ENCODE peak calls at places on chromosomes 16 and 17, in ten cellular contexts. One of them, this sample, is unnamed.

GRCh38 chr17:10557422-10557821 is 8.0 kb upstream of the MYH2 start:
- DNase-seq in stimulated activated CD4-positive, alpha-beta T cell treated with anti-CD3 and anti-CD28 coated beads, Interleukin-2, amount 100 ng/mL, for 24 hours: no peak
- DNase-seq in stimulated activated CD8-positive, alpha-beta memory T cell treated with anti-CD3 and anti-CD28 coated beads, Interleukin-12 subunit alpha, Interleukin-12 subunit beta, amount 100 ng/mL, for 4 hours: no peak
- DNase-seq in NCI-H2081: no peak
- DNase-seq in CD8-positive, alpha-beta memory T cell: no peak
- DNase-seq in DMS153: no peak
- DNase-seq in SW 1271: no peak
- DNase-seq in Caki2: no peak
- DNase-seq in adipocyte: no peak
- DNase-seq in CD4-positive, CD25-positive, alpha-beta regulatory T cell: no peak
- DNase-seq in this sample: no peak

GRCh38 chr16:66264311-66265105 is 102.0 kb upstream of the CDH5 start:
- DNase-seq in stimulated activated CD4-positive, alpha-beta T cell treated with anti-CD3 and anti-CD28 coated beads, Interleukin-2, amount 100 ng/mL, for 24 hours: no peak
- DNase-seq in stimulated activated CD8-positive, alpha-beta memory T cell treated with anti-CD3 and anti-CD28 coated beads, Interleukin-12 subunit alpha, Interleukin-12 subunit beta, amount 100 ng/mL, for 4 hours: no peak
- DNase-seq in NCI-H2081: no peak
- DNase-seq in CD8-positive, alpha-beta memory T cell: no peak
- DNase-seq in DMS153: no peak
- DNase-seq in SW 1271: no peak
- DNase-seq in Caki2: no peak
- DNase-seq in adipocyte: no peak
- DNase-seq in CD4-positive, CD25-positive, alpha-beta regulatory T cell: no peak
- DNase-seq in this sample: no peak

GRCh38 chr16:74190292-74190691 is 106.3 kb upstream of the PSMD7 start:
- DNase-seq in stimulated activated CD4-positive, alpha-beta T cell treated with anti-CD3 and anti-CD28 coated beads, Interleukin-2, amount 100 ng/mL, for 24 hours: no peak
- DNase-seq in stimulated activated CD8-positive, alpha-beta memory T cell treated with anti-CD3 and anti-CD28 coated beads, Interleukin-12 subunit alpha, Interleukin-12 subunit beta, amount 100 ng/mL, for 4 hours: no peak
- DNase-seq in NCI-H2081: no peak
- DNase-seq in CD8-positive, alpha-beta memory T cell: no peak
- DNase-seq in DMS153: no peak
- DNase-seq in SW 1271: no peak
- DNase-seq in Caki2: no peak
- DNase-seq in adipocyte: no peak
- DNase-seq in CD4-positive, CD25-positive, alpha-beta regulatory T cell: no peak
- DNase-seq in this sample: no peak

GRCh38 chr17:66604381-66604780 is 230.5 kb upstream of the CACNG5 start:
- DNase-seq in stimulated activated CD4-positive, alpha-beta T cell treated with anti-CD3 and anti-CD28 coated beads, Interleukin-2, amount 100 ng/mL, for 24 hours: no peak
- DNase-seq in stimulated activated CD8-positive, alpha-beta memory T cell treated with anti-CD3 and anti-CD28 coated beads, Interleukin-12 subunit alpha, Interleukin-12 subunit beta, amount 100 ng/mL, for 4 hours: no peak
- DNase-seq in NCI-H2081: no peak
- DNase-seq in CD8-positive, alpha-beta memory T cell: no peak
- DNase-seq in DMS153: no peak
- DNase-seq in SW 1271: no peak
- DNase-seq in Caki2: no peak
- DNase-seq in adipocyte: no peak
- DNase-seq in CD4-positive, CD25-positive, alpha-beta regulatory T cell: no peak
- DNase-seq in this sample: no peak

GRCh38 chr17:82096709-82097186 is 1.3 kb downstream of the FASN start:
- DNase-seq in stimulated activated CD4-positive, alpha-beta T cell treated with anti-CD3 and anti-CD28 coated beads, Interleukin-2, amount 100 ng/mL, for 24 hours: peak; percentile 13
- DNase-seq in stimulated activated CD8-positive, alpha-beta memory T cell treated with anti-CD3 and anti-CD28 coated beads, Interleukin-12 subunit alpha, Interleukin-12 subunit beta, amount 100 ng/mL, for 4 hours: no peak
- DNase-seq in NCI-H2081: no peak
- DNase-seq in CD8-positive, alpha-beta memory T cell: no peak
- DNase-seq in DMS153: no peak
- DNase-seq in SW 1271: no peak
- DNase-seq in Caki2: no peak
- DNase-seq in adipocyte: no peak
- DNase-seq in CD4-positive, CD25-positive, alpha-beta regulatory T cell: no peak
- DNase-seq in this sample: no peak

GRCh38 chr17:18966831-18967624 is 15.1 kb downstream of the SLC5A10 start:
- DNase-seq in stimulated activated CD4-positive, alpha-beta T cell treated with anti-CD3 and anti-CD28 coated beads, Interleukin-2, amount 100 ng/mL, for 24 hours: no peak
- DNase-seq in stimulated activated CD8-positive, alpha-beta memory T cell treated with anti-CD3 and anti-CD28 coated beads, Interleukin-12 subunit alpha, Interleukin-12 subunit beta, amount 100 ng/mL, for 4 hours: no peak
- DNase-seq in NCI-H2081: peak; percentile 8
- DNase-seq in CD8-positive, alpha-beta memory T cell: no peak
- DNase-seq in DMS153: no peak
- DNase-seq in SW 1271: no peak
- DNase-seq in Caki2: no peak
- DNase-seq in adipocyte: peak; percentile 45
- DNase-seq in CD4-positive, CD25-positive, alpha-beta regulatory T cell: no peak
- DNase-seq in this sample: no peak

GRCh38 chr16:72371307-72372081 is 199.5 kb upstream of the PMFBP1 start:
- DNase-seq in stimulated activated CD4-positive, alpha-beta T cell treated with anti-CD3 and anti-CD28 coated beads, Interleukin-2, amount 100 ng/mL, for 24 hours: peak; percentile 1
- DNase-seq in stimulated activated CD8-positive, alpha-beta memory T cell treated with anti-CD3 and anti-CD28 coated beads, Interleukin-12 subunit alpha, Interleukin-12 subunit beta, amount 100 ng/mL, for 4 hours: no peak
- DNase-seq in NCI-H2081: no peak
- DNase-seq in CD8-positive, alpha-beta memory T cell: no peak
- DNase-seq in DMS153: peak; percentile 75
- DNase-seq in SW 1271: no peak
- DNase-seq in Caki2: peak; percentile 95
- DNase-seq in adipocyte: peak; percentile 17
- DNase-seq in CD4-positive, CD25-positive, alpha-beta regulatory T cell: no peak
- DNase-seq in this sample: no peak

GRCh38 chr16:17744903-17745581 is 274.3 kb upstream of the XYLT1 start:
- DNase-seq in stimulated activated CD4-positive, alpha-beta T cell treated with anti-CD3 and anti-CD28 coated beads, Interleukin-2, amount 100 ng/mL, for 24 hours: no peak
- DNase-seq in stimulated activated CD8-positive, alpha-beta memory T cell treated with anti-CD3 and anti-CD28 coated beads, Interleukin-12 subunit alpha, Interleukin-12 subunit beta, amount 100 ng/mL, for 4 hours: no peak
- DNase-seq in NCI-H2081: no peak
- DNase-seq in CD8-positive, alpha-beta memory T cell: no peak
- DNase-seq in DMS153: peak; percentile 9
- DNase-seq in SW 1271: no peak
- DNase-seq in Caki2: no peak
- DNase-seq in adipocyte: peak; percentile 2
- DNase-seq in CD4-positive, CD25-positive, alpha-beta regulatory T cell: no peak
- DNase-seq in this sample: no peak

GRCh38 chr17:62597920-62598319 is 29.6 kb upstream of the MRC2 start:
- DNase-seq in stimulated activated CD4-positive, alpha-beta T cell treated with anti-CD3 and anti-CD28 coated beads, Interleukin-2, amount 100 ng/mL, for 24 hours: no peak
- DNase-seq in stimulated activated CD8-positive, alpha-beta memory T cell treated with anti-CD3 and anti-CD28 coated beads, Interleukin-12 subunit alpha, Interleukin-12 subunit beta, amount 100 ng/mL, for 4 hours: no peak
- DNase-seq in NCI-H2081: no peak
- DNase-seq in CD8-positive, alpha-beta memory T cell: no peak
- DNase-seq in DMS153: no peak
- DNase-seq in SW 1271: no peak
- DNase-seq in Caki2: no peak
- DNase-seq in adipocyte: peak; percentile 97
- DNase-seq in CD4-positive, CD25-positive, alpha-beta regulatory T cell: no peak
- DNase-seq in this sample: no peak

GRCh38 chr17:14621826-14622621 is 321.1 kb downstream of the HS3ST3B1 start:
- DNase-seq in stimulated activated CD4-positive, alpha-beta T cell treated with anti-CD3 and anti-CD28 coated beads, Interleukin-2, amount 100 ng/mL, for 24 hours: no peak
- DNase-seq in stimulated activated CD8-positive, alpha-beta memory T cell treated with anti-CD3 and anti-CD28 coated beads, Interleukin-12 subunit alpha, Interleukin-12 subunit beta, amount 100 ng/mL, for 4 hours: no peak
- DNase-seq in NCI-H2081: no peak
- DNase-seq in CD8-positive, alpha-beta memory T cell: no peak
- DNase-seq in DMS153: no peak
- DNase-seq in SW 1271: no peak
- DNase-seq in Caki2: no peak
- DNase-seq in adipocyte: no peak
- DNase-seq in CD4-positive, CD25-positive, alpha-beta regulatory T cell: no peak
- DNase-seq in this sample: no peak

GRCh38 chr16:4450921-4451619 is 23.4 kb downstream of the NMRAL1 start:
- DNase-seq in stimulated activated CD4-positive, alpha-beta T cell treated with anti-CD3 and anti-CD28 coated beads, Interleukin-2, amount 100 ng/mL, for 24 hours: no peak
- DNase-seq in stimulated activated CD8-positive, alpha-beta memory T cell treated with anti-CD3 and anti-CD28 coated beads, Interleukin-12 subunit alpha, Interleukin-12 subunit beta, amount 100 ng/mL, for 4 hours: no peak
- DNase-seq in NCI-H2081: no peak
- DNase-seq in CD8-positive, alpha-beta memory T cell: no peak
- DNase-seq in DMS153: no peak
- DNase-seq in SW 1271: no peak
- DNase-seq in Caki2: no peak
- DNase-seq in adipocyte: peak; percentile 71
- DNase-seq in CD4-positive, CD25-positive, alpha-beta regulatory T cell: no peak
- DNase-seq in this sample: no peak

GRCh38 chr16:13885700-13886099 is 34.3 kb upstream of the ERCC4 start:
- DNase-seq in stimulated activated CD4-positive, alpha-beta T cell treated with anti-CD3 and anti-CD28 coated beads, Interleukin-2, amount 100 ng/mL, for 24 hours: no peak
- DNase-seq in stimulated activated CD8-positive, alpha-beta memory T cell treated with anti-CD3 and anti-CD28 coated beads, Interleukin-12 subunit alpha, Interleukin-12 subunit beta, amount 100 ng/mL, for 4 hours: no peak
- DNase-seq in NCI-H2081: no peak
- DNase-seq in CD8-positive, alpha-beta memory T cell: no peak
- DNase-seq in DMS153: no peak
- DNase-seq in SW 1271: no peak
- DNase-seq in Caki2: no peak
- DNase-seq in adipocyte: no peak
- DNase-seq in CD4-positive, CD25-positive, alpha-beta regulatory T cell: no peak
- DNase-seq in this sample: no peak

GRCh38 chr16:86651013-86651627 is 72.8 kb downstream of the FOXL1 start:
- DNase-seq in stimulated activated CD4-positive, alpha-beta T cell treated with anti-CD3 and anti-CD28 coated beads, Interleukin-2, amount 100 ng/mL, for 24 hours: no peak
- DNase-seq in stimulated activated CD8-positive, alpha-beta memory T cell treated with anti-CD3 and anti-CD28 coated beads, Interleukin-12 subunit alpha, Interleukin-12 subunit beta, amount 100 ng/mL, for 4 hours: no peak
- DNase-seq in NCI-H2081: no peak
- DNase-seq in CD8-positive, alpha-beta memory T cell: no peak
- DNase-seq in DMS153: no peak
- DNase-seq in SW 1271: no peak
- DNase-seq in Caki2: no peak
- DNase-seq in adipocyte: no peak
- DNase-seq in CD4-positive, CD25-positive, alpha-beta regulatory T cell: no peak
- DNase-seq in this sample: no peak

GRCh38 chr17:15106540-15106939 is 158.6 kb downstream of the PMP22 start:
- DNase-seq in stimulated activated CD4-positive, alpha-beta T cell treated with anti-CD3 and anti-CD28 coated beads, Interleukin-2, amount 100 ng/mL, for 24 hours: no peak
- DNase-seq in stimulated activated CD8-positive, alpha-beta memory T cell treated with anti-CD3 and anti-CD28 coated beads, Interleukin-12 subunit alpha, Interleukin-12 subunit beta, amount 100 ng/mL, for 4 hours: no peak
- DNase-seq in NCI-H2081: no peak
- DNase-seq in CD8-positive, alpha-beta memory T cell: no peak
- DNase-seq in DMS153: no peak
- DNase-seq in SW 1271: no peak
- DNase-seq in Caki2: peak; percentile 41
- DNase-seq in adipocyte: peak; percentile 38
- DNase-seq in CD4-positive, CD25-positive, alpha-beta regulatory T cell: no peak
- DNase-seq in this sample: peak; percentile 8

GRCh38 chr16:50671644-50672260 is 9.4 kb downstream of the SNX20 start:
- DNase-seq in stimulated activated CD4-positive, alpha-beta T cell treated with anti-CD3 and anti-CD28 coated beads, Interleukin-2, amount 100 ng/mL, for 24 hours: peak; percentile 67
- DNase-seq in stimulated activated CD8-positive, alpha-beta memory T cell treated with anti-CD3 and anti-CD28 coated beads, Interleukin-12 subunit alpha, Interleukin-12 subunit beta, amount 100 ng/mL, for 4 hours: no peak
- DNase-seq in NCI-H2081: peak; percentile 0
- DNase-seq in CD8-positive, alpha-beta memory T cell: no peak
- DNase-seq in DMS153: no peak
- DNase-seq in SW 1271: no peak
- DNase-seq in Caki2: no peak
- DNase-seq in adipocyte: peak; percentile 12
- DNase-seq in CD4-positive, CD25-positive, alpha-beta regulatory T cell: peak; percentile 50
- DNase-seq in this sample: peak; percentile 77

GRCh38 chr16:71792176-71792575 is 16.5 kb downstream of the AP1G1 start:
- DNase-seq in stimulated activated CD4-positive, alpha-beta T cell treated with anti-CD3 and anti-CD28 coated beads, Interleukin-2, amount 100 ng/mL, for 24 hours: no peak
- DNase-seq in stimulated activated CD8-positive, alpha-beta memory T cell treated with anti-CD3 and anti-CD28 coated beads, Interleukin-12 subunit alpha, Interleukin-12 subunit beta, amount 100 ng/mL, for 4 hours: no peak
- DNase-seq in NCI-H2081: no peak
- DNase-seq in CD8-positive, alpha-beta memory T cell: no peak
- DNase-seq in DMS153: no peak
- DNase-seq in SW 1271: no peak
- DNase-seq in Caki2: no peak
- DNase-seq in adipocyte: peak; percentile 38
- DNase-seq in CD4-positive, CD25-positive, alpha-beta regulatory T cell: no peak
- DNase-seq in this sample: no peak

GRCh38 chr17:79777844-79778503 is at the start of gene CBX2:
- DNase-seq in stimulated activated CD4-positive, alpha-beta T cell treated with anti-CD3 and anti-CD28 coated beads, Interleukin-2, amount 100 ng/mL, for 24 hours: peak; percentile 88
- DNase-seq in stimulated activated CD8-positive, alpha-beta memory T cell treated with anti-CD3 and anti-CD28 coated beads, Interleukin-12 subunit alpha, Interleukin-12 subunit beta, amount 100 ng/mL, for 4 hours: peak; percentile 70
- DNase-seq in NCI-H2081: peak; percentile 87
- DNase-seq in CD8-positive, alpha-beta memory T cell: peak; percentile 77
- DNase-seq in DMS153: peak; percentile 27
- DNase-seq in SW 1271: no peak
- DNase-seq in Caki2: peak; percentile 50
- DNase-seq in adipocyte: peak; percentile 93
- DNase-seq in CD4-positive, CD25-positive, alpha-beta regulatory T cell: peak; percentile 74
- DNase-seq in this sample: peak; percentile 87

GRCh38 chr16:10120953-10121352 is 61.3 kb downstream of the GRIN2A start:
- DNase-seq in stimulated activated CD4-positive, alpha-beta T cell treated with anti-CD3 and anti-CD28 coated beads, Interleukin-2, amount 100 ng/mL, for 24 hours: no peak
- DNase-seq in stimulated activated CD8-positive, alpha-beta memory T cell treated with anti-CD3 and anti-CD28 coated beads, Interleukin-12 subunit alpha, Interleukin-12 subunit beta, amount 100 ng/mL, for 4 hours: no peak
- DNase-seq in NCI-H2081: no peak
- DNase-seq in CD8-positive, alpha-beta memory T cell: no peak
- DNase-seq in DMS153: no peak
- DNase-seq in SW 1271: no peak
- DNase-seq in Caki2: peak; percentile 21
- DNase-seq in adipocyte: no peak
- DNase-seq in CD4-positive, CD25-positive, alpha-beta regulatory T cell: no peak
- DNase-seq in this sample: no peak

GRCh38 chr16:21943571-21943970 is 9.6 kb upstream of the UQCRC2 start:
- DNase-seq in stimulated activated CD4-positive, alpha-beta T cell treated with anti-CD3 and anti-CD28 coated beads, Interleukin-2, amount 100 ng/mL, for 24 hours: no peak
- DNase-seq in stimulated activated CD8-positive, alpha-beta memory T cell treated with anti-CD3 and anti-CD28 coated beads, Interleukin-12 subunit alpha, Interleukin-12 subunit beta, amount 100 ng/mL, for 4 hours: no peak
- DNase-seq in NCI-H2081: no peak
- DNase-seq in CD8-positive, alpha-beta memory T cell: no peak
- DNase-seq in DMS153: no peak
- DNase-seq in SW 1271: no peak
- DNase-seq in Caki2: no peak
- DNase-seq in adipocyte: no peak
- DNase-seq in CD4-positive, CD25-positive, alpha-beta regulatory T cell: no peak
- DNase-seq in this sample: no peak

GRCh38 chr17:73856585-73856984 is 212.3 kb upstream of the SDK2 start:
- DNase-seq in stimulated activated CD4-positive, alpha-beta T cell treated with anti-CD3 and anti-CD28 coated beads, Interleukin-2, amount 100 ng/mL, for 24 hours: no peak
- DNase-seq in stimulated activated CD8-positive, alpha-beta memory T cell treated with anti-CD3 and anti-CD28 coated beads, Interleukin-12 subunit alpha, Interleukin-12 subunit beta, amount 100 ng/mL, for 4 hours: no peak
- DNase-seq in NCI-H2081: no peak
- DNase-seq in CD8-positive, alpha-beta memory T cell: no peak
- DNase-seq in DMS153: no peak
- DNase-seq in SW 1271: no peak
- DNase-seq in Caki2: no peak
- DNase-seq in adipocyte: no peak
- DNase-seq in CD4-positive, CD25-positive, alpha-beta regulatory T cell: no peak
- DNase-seq in this sample: no peak

GRCh38 chr17:82917656-82918345 is 78.0 kb upstream of the ZNF750 start:
- DNase-seq in stimulated activated CD4-positive, alpha-beta T cell treated with anti-CD3 and anti-CD28 coated beads, Interleukin-2, amount 100 ng/mL, for 24 hours: peak; percentile 47
- DNase-seq in stimulated activated CD8-positive, alpha-beta memory T cell treated with anti-CD3 and anti-CD28 coated beads, Interleukin-12 subunit alpha, Interleukin-12 subunit beta, amount 100 ng/mL, for 4 hours: no peak
- DNase-seq in NCI-H2081: no peak
- DNase-seq in CD8-positive, alpha-beta memory T cell: peak; percentile 15
- DNase-seq in DMS153: no peak
- DNase-seq in SW 1271: no peak
- DNase-seq in Caki2: no peak
- DNase-seq in adipocyte: peak; percentile 7
- DNase-seq in CD4-positive, CD25-positive, alpha-beta regulatory T cell: peak; percentile 22
- DNase-seq in this sample: no peak

GRCh38 chr17:9872852-9873251 is 32.2 kb downstream of the RCVRN start:
- DNase-seq in stimulated activated CD4-positive, alpha-beta T cell treated with anti-CD3 and anti-CD28 coated beads, Interleukin-2, amount 100 ng/mL, for 24 hours: no peak
- DNase-seq in stimulated activated CD8-positive, alpha-beta memory T cell treated with anti-CD3 and anti-CD28 coated beads, Interleukin-12 subunit alpha, Interleukin-12 subunit beta, amount 100 ng/mL, for 4 hours: no peak
- DNase-seq in NCI-H2081: no peak
- DNase-seq in CD8-positive, alpha-beta memory T cell: no peak
- DNase-seq in DMS153: no peak
- DNase-seq in SW 1271: no peak
- DNase-seq in Caki2: no peak
- DNase-seq in adipocyte: no peak
- DNase-seq in CD4-positive, CD25-positive, alpha-beta regulatory T cell: no peak
- DNase-seq in this sample: no peak

GRCh38 chr17:80872999-80873951 is 118.4 kb upstream of the CHMP6 start:
- DNase-seq in stimulated activated CD4-positive, alpha-beta T cell treated with anti-CD3 and anti-CD28 coated beads, Interleukin-2, amount 100 ng/mL, for 24 hours: no peak
- DNase-seq in stimulated activated CD8-positive, alpha-beta memory T cell treated with anti-CD3 and anti-CD28 coated beads, Interleukin-12 subunit alpha, Interleukin-12 subunit beta, amount 100 ng/mL, for 4 hours: no peak
- DNase-seq in NCI-H2081: no peak
- DNase-seq in CD8-positive, alpha-beta memory T cell: no peak
- DNase-seq in DMS153: no peak
- DNase-seq in SW 1271: no peak
- DNase-seq in Caki2: peak; percentile 50
- DNase-seq in adipocyte: peak; percentile 49
- DNase-seq in CD4-positive, CD25-positive, alpha-beta regulatory T cell: no peak
- DNase-seq in this sample: no peak

GRCh38 chr17:16448490-16448889 is 33.1 kb downstream of the TRPV2 start:
- DNase-seq in stimulated activated CD4-positive, alpha-beta T cell treated with anti-CD3 and anti-CD28 coated beads, Interleukin-2, amount 100 ng/mL, for 24 hours: no peak
- DNase-seq in stimulated activated CD8-positive, alpha-beta memory T cell treated with anti-CD3 and anti-CD28 coated beads, Interleukin-12 subunit alpha, Interleukin-12 subunit beta, amount 100 ng/mL, for 4 hours: no peak
- DNase-seq in NCI-H2081: no peak
- DNase-seq in CD8-positive, alpha-beta memory T cell: no peak
- DNase-seq in DMS153: no peak
- DNase-seq in SW 1271: no peak
- DNase-seq in Caki2: no peak
- DNase-seq in adipocyte: no peak
- DNase-seq in CD4-positive, CD25-positive, alpha-beta regulatory T cell: no peak
- DNase-seq in this sample: no peak

GRCh38 chr16:81480856-81481821 is 36.5 kb downstream of the CMIP start:
- DNase-seq in stimulated activated CD4-positive, alpha-beta T cell treated with anti-CD3 and anti-CD28 coated beads, Interleukin-2, amount 100 ng/mL, for 24 hours: peak; percentile 14
- DNase-seq in stimulated activated CD8-positive, alpha-beta memory T cell treated with anti-CD3 and anti-CD28 coated beads, Interleukin-12 subunit alpha, Interleukin-12 subunit beta, amount 100 ng/mL, for 4 hours: no peak
- DNase-seq in NCI-H2081: no peak
- DNase-seq in CD8-positive, alpha-beta memory T cell: no peak
- DNase-seq in DMS153: no peak
- DNase-seq in SW 1271: no peak
- DNase-seq in Caki2: peak; percentile 72
- DNase-seq in adipocyte: no peak
- DNase-seq in CD4-positive, CD25-positive, alpha-beta regulatory T cell: no peak
- DNase-seq in this sample: peak; percentile 83

GRCh38 chr16:8869212-8869987 is 594 bp upstream of the CARHSP1 start:
- DNase-seq in stimulated activated CD4-positive, alpha-beta T cell treated with anti-CD3 and anti-CD28 coated beads, Interleukin-2, amount 100 ng/mL, for 24 hours: no peak
- DNase-seq in stimulated activated CD8-positive, alpha-beta memory T cell treated with anti-CD3 and anti-CD28 coated beads, Interleukin-12 subunit alpha, Interleukin-12 subunit beta, amount 100 ng/mL, for 4 hours: no peak
- DNase-seq in NCI-H2081: no peak
- DNase-seq in CD8-positive, alpha-beta memory T cell: no peak
- DNase-seq in DMS153: no peak
- DNase-seq in SW 1271: no peak
- DNase-seq in Caki2: no peak
- DNase-seq in adipocyte: no peak
- DNase-seq in CD4-positive, CD25-positive, alpha-beta regulatory T cell: no peak
- DNase-seq in this sample: peak; percentile 36

GRCh38 chr17:59451706-59452105 is 113.7 kb upstream of the DHX40 start:
- DNase-seq in stimulated activated CD4-positive, alpha-beta T cell treated with anti-CD3 and anti-CD28 coated beads, Interleukin-2, amount 100 ng/mL, for 24 hours: no peak
- DNase-seq in stimulated activated CD8-positive, alpha-beta memory T cell treated with anti-CD3 and anti-CD28 coated beads, Interleukin-12 subunit alpha, Interleukin-12 subunit beta, amount 100 ng/mL, for 4 hours: no peak
- DNase-seq in NCI-H2081: no peak
- DNase-seq in CD8-positive, alpha-beta memory T cell: no peak
- DNase-seq in DMS153: no peak
- DNase-seq in SW 1271: peak; percentile 74
- DNase-seq in Caki2: no peak
- DNase-seq in adipocyte: peak; percentile 19
- DNase-seq in CD4-positive, CD25-positive, alpha-beta regulatory T cell: no peak
- DNase-seq in this sample: no peak

GRCh38 chr16:48408688-48409087 is 23.5 kb upstream of the SIAH1 start:
- DNase-seq in stimulated activated CD4-positive, alpha-beta T cell treated with anti-CD3 and anti-CD28 coated beads, Interleukin-2, amount 100 ng/mL, for 24 hours: no peak
- DNase-seq in stimulated activated CD8-positive, alpha-beta memory T cell treated with anti-CD3 and anti-CD28 coated beads, Interleukin-12 subunit alpha, Interleukin-12 subunit beta, amount 100 ng/mL, for 4 hours: no peak
- DNase-seq in NCI-H2081: no peak
- DNase-seq in CD8-positive, alpha-beta memory T cell: no peak
- DNase-seq in DMS153: no peak
- DNase-seq in SW 1271: no peak
- DNase-seq in Caki2: no peak
- DNase-seq in adipocyte: peak; percentile 51
- DNase-seq in CD4-positive, CD25-positive, alpha-beta regulatory T cell: no peak
- DNase-seq in this sample: no peak

This sample was measured in RPMI8226.